ENCODE peak calls at places on chromosomes 11 and 22, in nine cellular contexts. M, E, P, Q, Z, D, U, Y and J are unnamed samples.

GRCh38 chr22:50115693-50116092 is 25.9 kb downstream of the MOV10L1 start:
- DNase-seq in M (no peak), E (no peak), P (no peak), Q (no peak), Z (no peak), D (no peak), U (no peak), Y (no peak), J (no peak)

GRCh38 chr22:22037740-22038139 is 55.2 kb upstream of the TOP3B start:
- DNase-seq in M (no peak), E (peak; percentile 15), P (no peak), Q (no peak), Z (no peak), D (no peak), U (no peak), Y (no peak), J (no peak)

GRCh38 chr11:127866109-127866508 is 721.2 kb downstream of the ETS1 start:
- DNase-seq in M (no peak), E (no peak), P (no peak), Q (no peak), Z (no peak), D (no peak), U (no peak), Y (no peak), J (no peak)

GRCh38 chr22:37231406-37232139 is 12.5 kb downstream of the RAC2 start:
- DNase-seq in M (no peak), E (no peak), P (peak; percentile 50), Q (no peak), Z (no peak), D (no peak), U (no peak), Y (peak; percentile 76), J (no peak)

GRCh38 chr11:100981196-100981824 is 148.3 kb downstream of the PGR start:
- DNase-seq in M (no peak), E (peak; percentile 73), P (no peak), Q (no peak), Z (no peak), D (no peak), U (no peak), Y (no peak), J (no peak)

GRCh38 chr11:9849384-9849783 is 185.5 kb downstream of the SWAP70 start:
- DNase-seq in M (no peak), E (no peak), P (no peak), Q (no peak), Z (no peak), D (no peak), U (no peak), Y (no peak), J (no peak)

GRCh38 chr11:64786308-64786707 is 8.0 kb upstream of the SF1 start:
- DNase-seq in M (no peak), E (no peak), P (no peak), Q (no peak), Z (no peak), D (no peak), U (no peak), Y (no peak), J (no peak)

GRCh38 chr22:35517769-35518530 is 22.7 kb upstream of the RASD2 start:
- DNase-seq in M (no peak), E (no peak), P (no peak), Q (no peak), Z (no peak), D (peak; percentile 44), U (no peak), Y (no peak), J (no peak)

GRCh38 chr11:125431481-125431880 is 64.6 kb downstream of the FEZ1 start:
- DNase-seq in M (no peak), E (no peak), P (no peak), Q (no peak), Z (no peak), D (no peak), U (no peak), Y (no peak), J (no peak)

GRCh38 chr22:32751065-32751739 is 50.3 kb upstream of the TIMP3 start:
- DNase-seq in M (no peak), E (no peak), P (no peak), Q (no peak), Z (no peak), D (no peak), U (no peak), Y (no peak), J (no peak)

GRCh38 chr11:105177658-105178057 is 38.1 kb upstream of the CARD18 start:
- DNase-seq in M (no peak), E (peak; percentile 62), P (no peak), Q (no peak), Z (no peak), D (no peak), U (no peak), Y (no peak), J (no peak)

GRCh38 chr22:26276530-26277200 is 107.4 kb downstream of the SEZ6L start:
- DNase-seq in M (no peak), E (no peak), P (no peak), Q (no peak), Z (no peak), D (no peak), U (no peak), Y (no peak), J (no peak)

GRCh38 chr11:110710520-110711381 is 1.5 kb downstream of the ARHGAP20 start:
- DNase-seq in M (peak; percentile 14), E (peak; percentile 12), P (no peak), Q (peak; percentile 10), Z (no peak), D (peak; percentile 34), U (no peak), Y (peak; percentile 47), J (no peak)

GRCh38 chr11:73648629-73649046 is 2.3 kb downstream of the PLEKHB1 start:
- DNase-seq in M (no peak), E (no peak), P (no peak), Q (no peak), Z (no peak), D (no peak), U (peak; percentile 41), Y (no peak), J (no peak)

GRCh38 chr11:106152824-106153223 is 75.4 kb downstream of the AASDHPPT start:
- DNase-seq in M (no peak), E (no peak), P (no peak), Q (no peak), Z (no peak), D (no peak), U (no peak), Y (no peak), J (no peak)

GRCh38 chr22:22166941-22167713 is 77.5 kb upstream of the VPREB1 start:
- DNase-seq in M (no peak), E (no peak), P (no peak), Q (peak; percentile 11), Z (no peak), D (no peak), U (no peak), Y (no peak), J (no peak)

GRCh38 chr11:1619449-1619848 is 2.5 kb downstream of the KRTAP5-4 start:
- DNase-seq in M (no peak), E (no peak), P (peak; percentile 9), Q (no peak), Z (peak; percentile 6), D (no peak), U (no peak), Y (no peak), J (no peak)